ENCODE peak calls at places on chromosome 1, in five cellular contexts. T is DMS153, W is left cardiac atrium, B is activated gamma-delta T cell treated with Interleukin-2 at 50 U/mL for 16 hours, C is midbrain. P is an unnamed sample.

GRCh38 chr1:29831500-29832117 is 595.3 kb downstream of the PTPRU start:
- DNase-seq in T (no peak), B (no peak), C (no peak), W (no peak), P (no peak)

GRCh38 chr1:56468472-56468871 is 110.9 kb downstream of the PLPP3 start:
- DNase-seq in B (no peak), T (no peak), W (no peak), C (no peak), P (no peak)

GRCh38 chr1:89844236-89844807 is 23.5 kb downstream of the LRRC8D start:
- DNase-seq in W (no peak), B (no peak), C (no peak), T (no peak), P (no peak)

GRCh38 chr1:33903210-33903589 is 39.3 kb downstream of the HMGB4 start:
- DNase-seq in C (no peak), B (no peak), W (no peak), T (no peak), P (no peak)

GRCh38 chr1:17176306-17177061 is 28.4 kb upstream of the PADI1 start:
- DNase-seq in B (no peak), T (no peak), C (no peak), W (no peak), P (no peak)

GRCh38 chr1:147787765-147788164 is 27.4 kb upstream of the GJA5 start:
- DNase-seq in W (no peak), T (no peak), B (no peak), C (no peak), P (no peak)

GRCh38 chr1:230550428-230550827 is 91.9 kb upstream of the COG2 start:
- DNase-seq in B (no peak), T (peak), W (no peak), C (no peak), P (no peak)

GRCh38 chr1:31421404-31422040 is 8.5 kb downstream of the SERINC2 start:
- DNase-seq in C (no peak), B (no peak), W (no peak), T (no peak), P (no peak)

GRCh38 chr1:180814258-180814657 is 98.4 kb upstream of the KIAA1614 start:
- DNase-seq in C (no peak), T (no peak), W (no peak), B (no peak), P (no peak)

GRCh38 chr1:38152351-38153082 is 105.9 kb upstream of the POU3F1 start:
- DNase-seq in W (no peak), B (no peak), C (no peak), T (peak), P (no peak)

GRCh38 chr1:22107126-22107525 is 35.8 kb downstream of the WNT4 start:
- DNase-seq in W (no peak), B (no peak), T (no peak), C (no peak), P (no peak)

GRCh38 chr1:195899762-195900352 is 708.4 kb downstream of the KCNT2 start:
- DNase-seq in B (no peak), W (no peak), T (no peak), C (no peak), P (no peak)

GRCh38 chr1:157966034-157966671 is 27.3 kb upstream of the KIRREL1 start:
- DNase-seq in T (no peak), W (no peak), C (no peak), B (no peak), P (no peak)

GRCh38 chr1:30540611-30541192 is 182.7 kb downstream of the MATN1 start:
- DNase-seq in B (no peak), C (no peak), T (no peak), W (no peak), P (no peak)

GRCh38 chr1:245788269-245788668 is 633.5 kb downstream of the KIF26B start:
- DNase-seq in T (no peak), B (no peak), W (no peak), C (no peak), P (no peak)

GRCh38 chr1:228315945-228316588 is 90.6 kb downstream of the TRIM11 start:
- DNase-seq in C (no peak), B (no peak), W (no peak), T (no peak), P (no peak)

GRCh38 chr1:60904079-60904852 is 178.1 kb upstream of the NFIA start:
- DNase-seq in B (no peak), T (no peak), C (peak), W (peak), P (no peak)

GRCh38 chr1:13823126-13823880 is 123.3 kb downstream of the PRDM2 start:
- DNase-seq in W (no peak), C (no peak), T (no peak), B (no peak), P (no peak)

GRCh38 chr1:184088037-184088436 is 36.5 kb downstream of the TSEN15 start:
- DNase-seq in C (no peak), B (no peak), T (no peak), W (no peak), P (no peak)

GRCh38 chr1:37177230-37177864 is 143.0 kb upstream of the GRIK3 start:
- DNase-seq in T (peak), B (no peak), W (no peak), C (no peak), P (peak)

GRCh38 chr1:230708631-230709580 is 5.0 kb downstream of the AGT start:
- DNase-seq in B (no peak), W (peak), T (no peak), C (peak), P (no peak)

GRCh38 chr1:35490250-35490649 is 67.0 kb downstream of the KIAA0319L start:
- DNase-seq in B (no peak), C (no peak), W (no peak), T (no peak), P (no peak)

GRCh38 chr1:27873671-27874384 is 1.5 kb downstream of the THEMIS2 start:
- DNase-seq in C (no peak), T (no peak), B (no peak), W (no peak), P (no peak)

GRCh38 chr1:212344905-212345304 is 59.7 kb downstream of the PPP2R5A start:
- DNase-seq in B (no peak), W (no peak), T (no peak), C (no peak), P (no peak)

GRCh38 chr1:235648407-235648907 is 1.1 kb downstream of the GNG4 start:
- DNase-seq in W (no peak), C (no peak), B (no peak), T (peak), P (no peak)

GRCh38 chr1:24828183-24828886 is 83.1 kb downstream of the CLIC4 start:
- DNase-seq in C (no peak), B (no peak), T (no peak), W (no peak), P (no peak)

GRCh38 chr1:180198186-180198585 is 31.9 kb upstream of the LHX4 start:
- DNase-seq in B (no peak), W (no peak), C (no peak), T (no peak), P (no peak)

GRCh38 chr1:198798923-198799386 is 160.1 kb downstream of the PTPRC start:
- DNase-seq in C (no peak), B (no peak), T (no peak), W (no peak), P (peak)

GRCh38 chr1:15066191-15066590 is 87.4 kb upstream of the TMEM51 start:
- DNase-seq in T (no peak), C (no peak), B (peak), W (no peak), P (no peak)

GRCh38 chr1:71307451-71307850 is 226.6 kb upstream of the ZRANB2 start:
- DNase-seq in W (no peak), B (no peak), C (no peak), T (no peak), P (no peak)

GRCh38 chr1:7585216-7585907 is 185.7 kb upstream of the VAMP3 start:
- DNase-seq in C (no peak), B (no peak), W (peak), T (no peak), P (no peak)

P was measured in NCI-H460.